ENCODE peak calls at places on chromosomes 7 and 10, in four cellular contexts. T, X, A and K are unnamed samples.
A peak's percentile ranks its signal among the peaks of the same experiment; 100 is the strongest.

GRCh38 chr10:50622497-50623298 is 1.1 kb downstream of the SGMS1 start:
- DNase-seq in T (no peak), A (peak; percentile 68), X (no peak), K (no peak)

GRCh38 chr10:21510218-21511070 is 15.0 kb downstream of the SKIDA1 start:
- DNase-seq in X (peak; percentile 81), A (no peak), T (no peak), K (no peak)

GRCh38 chr7:20783131-20783715 is 3.5 kb downstream of the SP8 start:
- DNase-seq in T (no peak), A (no peak), X (no peak), K (no peak)

GRCh38 chr7:100563809-100564400 is 9.8 kb downstream of the SAP25 start:
- DNase-seq in A (peak; percentile 87), X (peak; percentile 98), T (no peak), K (no peak)

GRCh38 chr7:2723138-2723850 is 35.3 kb downstream of the AMZ1 start:
- DNase-seq in X (no peak), T (no peak), A (no peak), K (no peak)

GRCh38 chr7:30524545-30524944 is 19.9 kb upstream of the GGCT start:
- DNase-seq in T (no peak), A (no peak), X (no peak), K (no peak)

GRCh38 chr7:41701542-41701941 is 1.3 kb downstream of the INHBA start:
- DNase-seq in X (no peak), A (no peak), T (no peak), K (no peak)

GRCh38 chr10:35074266-35074665 is 15.9 kb downstream of the CUL2 start:
- DNase-seq in A (peak; percentile 12), X (no peak), T (no peak), K (no peak)

GRCh38 chr10:131453772-131454634 is 142.5 kb upstream of the TCERG1L start:
- DNase-seq in A (peak; percentile 67), X (peak; percentile 99), T (no peak), K (peak; percentile 21)

GRCh38 chr7:8210845-8211724 is 50.9 kb downstream of the ICA1 start:
- DNase-seq in T (no peak), X (no peak), A (no peak), K (no peak)

GRCh38 chr7:66948480-66949109 is 27.6 kb downstream of the TMEM248 start:
- DNase-seq in X (no peak), A (no peak), T (no peak), K (no peak)

GRCh38 chr7:7554647-7555575 is 11.8 kb upstream of the MIOS start:
- DNase-seq in A (no peak), T (no peak), X (no peak), K (no peak)

GRCh38 chr7:142030294-142030693 is 34.6 kb downstream of the MGAM start:
- DNase-seq in T (no peak), X (no peak), A (no peak), K (no peak)

GRCh38 chr7:18778594-18778993 is 283.0 kb downstream of the HDAC9 start:
- DNase-seq in A (no peak), X (no peak), T (no peak), K (no peak)

GRCh38 chr10:65358565-65358964 is 1567.3 kb upstream of the LRRTM3 start:
- DNase-seq in A (no peak), T (no peak), X (no peak), K (peak; percentile 15)

GRCh38 chr10:86244995-86245394 is 121.6 kb downstream of the GRID1 start:
- DNase-seq in T (no peak), A (no peak), X (no peak), K (no peak)

GRCh38 chr7:21942955-21943354 is 2.7 kb downstream of the CDCA7L start:
- DNase-seq in T (no peak), A (no peak), X (no peak), K (no peak)

GRCh38 chr10:132942101-132942739 is at the start of gene CFAP46:
- DNase-seq in T (no peak), A (no peak), X (peak; percentile 90), K (peak; percentile 18)

GRCh38 chr7:15891151-15891842 is 204.8 kb upstream of the MEOX2 start:
- DNase-seq in T (no peak), A (no peak), X (no peak), K (no peak)

GRCh38 chr7:116153050-116153449 is 57.3 kb upstream of the TES start:
- DNase-seq in T (no peak), X (no peak), A (no peak), K (no peak)

GRCh38 chr10:61285749-61286148 is 167.4 kb downstream of the TMEM26 start:
- DNase-seq in A (no peak), T (no peak), X (no peak), K (no peak)

GRCh38 chr7:134405299-134405698 is 53.6 kb downstream of the AKR1B1 start:
- DNase-seq in X (no peak), A (no peak), T (no peak), K (no peak)

GRCh38 chr10:112842832-112843360 is 107.2 kb upstream of the TCF7L2 start:
- DNase-seq in A (peak; percentile 56), T (peak; percentile 25), X (no peak), K (no peak)

GRCh38 chr10:7243873-7244272 is 167.0 kb downstream of the SFMBT2 start:
- DNase-seq in X (no peak), A (no peak), T (no peak), K (no peak)

GRCh38 chr10:33098966-33099663 is 141.1 kb upstream of the ITGB1 start:
- DNase-seq in X (no peak), T (no peak), A (no peak), K (no peak)

DNA sequence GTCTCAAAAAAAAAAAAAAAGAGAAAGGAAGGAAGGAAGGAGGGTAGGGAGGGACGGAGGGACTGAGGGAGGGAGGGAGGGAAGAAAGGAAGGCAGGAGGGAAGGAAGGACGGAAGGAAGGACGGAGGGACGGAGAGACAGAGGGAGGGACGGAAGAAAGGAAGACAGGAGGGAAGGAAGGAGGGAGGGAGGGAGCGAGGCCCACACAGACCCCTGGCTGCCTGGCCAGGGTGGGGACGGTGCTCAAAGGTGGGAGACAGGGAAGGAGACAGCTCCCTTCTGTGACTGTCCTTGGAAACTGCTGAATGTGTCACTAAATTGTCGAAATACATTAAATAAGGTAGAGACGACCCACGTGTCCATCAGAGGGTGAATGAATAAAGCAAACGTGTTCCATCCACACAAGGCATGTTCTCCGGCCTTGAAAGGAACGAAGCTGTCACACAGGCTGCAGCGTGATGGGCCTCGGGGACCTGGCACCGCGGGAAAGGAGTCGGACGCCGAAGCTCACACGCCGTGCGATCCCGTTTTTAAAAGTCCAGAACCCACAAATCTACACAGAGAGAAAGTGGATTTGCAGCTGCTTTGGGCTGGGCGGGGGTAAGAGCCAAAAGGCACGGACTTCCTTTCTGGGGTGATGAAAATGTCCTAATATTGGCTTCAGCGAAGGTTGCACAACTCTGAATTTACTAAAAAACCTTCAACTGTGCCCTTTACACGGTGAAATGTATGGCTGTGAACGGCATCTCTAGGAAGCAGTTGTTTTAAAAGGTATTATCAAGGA is 23.3 kb downstream of the ADAP1 start:
- DNase-seq in X (no peak), A (no peak), T (no peak), K (no peak)
- TF ChIP-seq EGR1 in X (no peak), A (no peak), T (no peak), K (no peak)

DNA sequence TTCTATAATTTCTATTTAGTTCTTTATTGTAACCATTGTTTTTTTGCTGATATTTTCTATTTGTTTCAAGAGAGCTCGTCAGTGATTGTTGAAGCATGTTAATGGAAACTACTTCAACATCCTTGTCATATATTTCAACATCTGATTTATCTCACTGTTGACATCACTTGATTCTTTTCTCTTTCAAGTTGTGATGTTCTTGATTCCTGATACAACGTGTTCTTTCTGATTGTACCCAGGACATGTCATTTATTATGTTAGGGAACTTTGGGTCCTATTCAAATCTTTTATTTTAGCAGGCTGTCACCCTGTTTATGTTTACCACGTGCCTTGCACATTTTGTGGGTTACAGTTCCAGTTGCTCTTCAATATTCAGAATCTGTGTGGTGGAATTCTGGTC is 79.8 kb upstream of the RSU1 start:
- DNase-seq in X (no peak), T (no peak), A (no peak), K (no peak)
- TF ChIP-seq EGR1 in X (no peak), T (no peak), A (no peak), K (no peak)

DNA sequence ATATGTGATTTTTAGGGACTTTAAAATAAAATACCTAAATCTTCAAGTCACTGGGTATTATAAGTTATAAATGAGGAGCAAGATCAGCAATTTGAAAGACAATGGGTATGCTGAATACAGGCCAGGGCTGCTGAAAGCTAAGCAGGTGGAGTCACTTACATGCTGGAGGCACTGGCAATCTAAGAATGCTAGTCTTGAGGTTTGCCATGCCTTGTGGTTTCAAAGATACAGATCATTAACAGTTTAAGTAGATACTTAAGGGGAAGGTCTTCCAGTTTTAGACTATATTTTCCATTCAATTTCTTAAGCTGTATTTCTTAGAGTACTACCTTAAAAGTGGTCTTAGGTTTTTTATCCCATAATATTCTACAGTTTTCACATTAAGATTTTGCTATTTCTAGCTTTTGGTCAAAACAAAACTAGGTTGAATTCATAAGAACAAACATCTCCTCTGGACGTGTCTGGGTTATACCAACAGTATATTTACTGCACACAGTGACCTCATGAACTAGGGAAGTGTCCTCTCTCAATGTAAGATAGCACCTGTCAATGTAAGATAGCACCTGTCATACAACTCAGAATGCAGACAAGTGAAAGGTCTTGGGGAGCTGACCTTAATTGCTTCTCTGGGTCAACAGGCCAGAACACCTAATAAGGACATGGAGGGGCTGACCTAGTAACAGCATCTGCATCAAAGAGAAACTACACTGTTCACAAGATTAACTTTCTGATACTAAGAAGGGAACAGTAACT is 2.0 kb downstream of the SRI start:
- DNase-seq in T (peak; percentile 83), X (no peak), A (peak; percentile 46), K (no peak)
- TF ChIP-seq EGR1 in T (no peak), X (no peak), A (no peak), K (no peak)

GRCh38 chr10:3193751-3194150 is 21.2 kb upstream of the PITRM1 start:
- DNase-seq in T (no peak), A (no peak), X (no peak), K (no peak)

GRCh38 chr10:3194871-3195270 is 22.3 kb upstream of the PITRM1 start:
- DNase-seq in T (no peak), A (no peak), X (no peak), K (no peak)

GRCh38 chr10:3195286-3195685 is 22.7 kb upstream of the PITRM1 start:
- DNase-seq in A (no peak), X (no peak), T (no peak), K (no peak)

GRCh38 chr10:3190817-3191216 is 18.2 kb upstream of the PITRM1 start:
- DNase-seq in A (no peak), X (no peak), T (no peak), K (no peak)

DNA sequence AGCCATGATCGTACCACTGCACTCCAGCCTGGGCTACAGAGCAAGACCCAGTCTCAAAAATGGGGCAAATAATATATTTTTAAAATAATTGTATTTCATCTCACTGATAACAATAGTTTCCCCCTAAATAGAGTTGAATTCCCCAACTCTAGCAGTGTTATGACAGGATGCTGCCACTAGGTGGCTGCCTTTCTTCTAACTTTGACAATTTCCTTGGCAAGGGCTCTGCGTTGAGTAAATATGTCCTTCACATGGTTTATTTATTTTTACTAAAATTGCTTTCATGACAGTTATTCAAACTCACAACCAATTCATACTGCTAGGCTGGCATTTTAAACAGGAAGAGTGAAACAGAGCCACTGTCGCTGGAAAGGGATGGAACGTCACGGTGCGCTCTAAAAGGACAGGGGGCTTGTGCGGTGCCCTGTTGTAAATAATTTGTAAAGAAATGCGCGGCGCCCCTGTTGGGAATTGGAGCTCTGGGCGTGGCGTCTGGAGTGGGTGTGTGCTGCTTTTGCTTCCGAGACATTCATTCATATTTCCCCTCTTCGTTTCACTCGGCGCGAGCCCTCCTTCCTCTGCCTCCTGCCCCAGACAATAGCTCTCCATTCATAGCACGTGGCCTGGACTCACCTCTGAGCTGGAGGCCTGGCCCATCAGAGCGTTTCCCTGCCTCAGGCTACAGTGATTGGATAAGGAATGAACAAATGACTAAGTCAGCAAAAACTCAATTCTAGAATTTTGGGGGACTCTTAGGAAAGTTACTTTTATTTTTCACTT is 20.5 kb upstream of the PITRM1 start:
- DNase-seq in A (peak; percentile 67), T (no peak), X (peak; percentile 65), K (peak; percentile 34)
- TF ChIP-seq EGR1 in A (no peak), T (no peak), X (no peak), K (no peak)

GRCh38 chr10:102714621-102715455 is at the start of gene SFXN2:
- DNase-seq in X (no peak), T (no peak), A (peak; percentile 66), K (no peak)
- TF ChIP-seq EGR1 in X (no peak), T (no peak), A (no peak), K (no peak)